ENCODE peak calls at places on chromosome 18, in eight cellular contexts. H is OCI-LY7, P is keratinocyte, S is body of pancreas, M is neuronal stem cell, F is upper lobe of right lung, V is gastrocnemius medialis, U is left lung. E is an unnamed sample. For H3K4me1 and H3K9me3, the result is how much of the 10 kb centered on the place peaks cover.

GRCh38 chr18:37395138-37395537 is 170.5 kb downstream of the CELF4 start:
- DNase-seq in H (no peak), P (no peak), S (no peak), M (no peak), F (no peak), V (no peak), U (no peak), E (no peak)

GRCh38 chr18:72727776-72728175 is 140.0 kb downstream of the NETO1 start:
- DNase-seq in H (no peak), P (no peak), S (no peak), M (no peak), F (no peak), V (no peak), U (no peak), E (no peak)

GRCh38 chr18:944440-944839 is 39.8 kb downstream of the ADCYAP1 start:
- DNase-seq in H (no peak), P (no peak), S (no peak), M (no peak), F (no peak), V (no peak), U (no peak), E (no peak)

GRCh38 chr18:21897811-21898210 is 157.2 kb downstream of the MIB1 start:
- DNase-seq in H (peak), P (peak), S (peak), M (peak), F (no peak), V (no peak), U (no peak), E (peak)

GRCh38 chr18:56517761-56518160 is 120.6 kb downstream of the TXNL1 start:
- DNase-seq in H (no peak), P (no peak), S (no peak), M (no peak), F (no peak), V (no peak), U (no peak), E (no peak)

GRCh38 chr18:62407660-62408059 is 82.5 kb downstream of the TNFRSF11A start:
- DNase-seq in H (no peak), P (no peak), S (no peak), M (no peak), F (no peak), V (no peak), U (no peak), E (no peak)

GRCh38 chr18:61173579-61173978 is 159.7 kb upstream of the CDH20 start:
- DNase-seq in H (no peak), P (no peak), S (no peak), M (no peak), F (no peak), V (no peak), U (no peak), E (no peak)

GRCh38 chr18:69795785-69796184 is 151.9 kb downstream of the CD226 start:
- DNase-seq in H (no peak), P (no peak), S (no peak), M (peak), F (no peak), V (no peak), U (no peak), E (no peak)

GRCh38 chr18:22045221-22045918 is 124.0 kb upstream of the GATA6 start:
- DNase-seq in H (no peak), P (no peak), S (peak), M (no peak), F (no peak), V (no peak), U (no peak), E (peak)

GRCh38 chr18:58847383-58848071 is 17.1 kb upstream of the ZNF532 start:
- DNase-seq in H (no peak), P (no peak), S (peak), M (peak), F (no peak), V (no peak), U (no peak), E (no peak)

GRCh38 chr18:62183578-62184195 is 3.2 kb downstream of the PIGN start:
- DNase-seq in H (peak), P (no peak), S (peak), M (peak), F (no peak), V (no peak), U (no peak), E (peak)

GRCh38 chr18:58362829-58363231 is 266.1 kb downstream of the ALPK2 start:
- DNase-seq in H (no peak), P (no peak), S (no peak), M (no peak), F (no peak), V (no peak), U (no peak), E (no peak)

GRCh38 chr18:59540819-59541218 is 156.4 kb downstream of the CCBE1 start:
- DNase-seq in H (no peak), P (no peak), S (no peak), M (no peak), F (no peak), V (no peak), U (no peak), E (no peak)

GRCh38 chr18:45677408-45677807 is 46.6 kb upstream of the SLC14A1 start:
- DNase-seq in H (no peak), P (no peak), S (no peak), M (no peak), F (no peak), V (no peak), U (no peak), E (no peak)

GRCh38 chr18:24212939-24213338 is 74.1 kb downstream of the CABYR start:
- DNase-seq in H (no peak), P (peak), S (no peak), M (no peak), F (no peak), V (peak), U (no peak), E (no peak)

GRCh38 chr18:48896875-48897511 is 53.8 kb downstream of the SMAD7 start:
- DNase-seq in H (peak), P (no peak), S (no peak), M (no peak), F (peak), V (peak), U (peak), E (peak)

GRCh38 chr18:49899647-49900330 is 86.5 kb upstream of the ACAA2 start:
- DNase-seq in H (no peak), P (no peak), S (peak), M (no peak), F (no peak), V (no peak), U (no peak), E (no peak)

GRCh38 chr18:24843123-24843522 is 382.7 kb downstream of the HRH4 start:
- DNase-seq in H (no peak), P (no peak), S (no peak), M (no peak), F (no peak), V (no peak), U (no peak), E (no peak)

GRCh38 chr18:23498877-23499570 is 4.3 kb upstream of the RMC1 start:
- DNase-seq in H (peak), P (no peak), S (peak), M (no peak), F (peak), V (peak), U (no peak), E (peak)

GRCh38 chr18:63590368-63590767 is 3.2 kb downstream of the SERPINB13 start:
- DNase-seq in H (no peak), P (no peak), S (no peak), M (no peak), F (peak), V (no peak), U (no peak), E (no peak)

GRCh38 chr18:21181763-21182162 is 60.3 kb upstream of the GREB1L start:
- DNase-seq in H (no peak), P (no peak), S (no peak), M (no peak), F (no peak), V (no peak), U (no peak), E (no peak)

GRCh38 chr18:30889582-30890301 is 152.8 kb downstream of the DSC3 start:
- DNase-seq in H (peak), P (no peak), S (no peak), M (peak), F (no peak), V (no peak), U (no peak), E (no peak)

DNA sequence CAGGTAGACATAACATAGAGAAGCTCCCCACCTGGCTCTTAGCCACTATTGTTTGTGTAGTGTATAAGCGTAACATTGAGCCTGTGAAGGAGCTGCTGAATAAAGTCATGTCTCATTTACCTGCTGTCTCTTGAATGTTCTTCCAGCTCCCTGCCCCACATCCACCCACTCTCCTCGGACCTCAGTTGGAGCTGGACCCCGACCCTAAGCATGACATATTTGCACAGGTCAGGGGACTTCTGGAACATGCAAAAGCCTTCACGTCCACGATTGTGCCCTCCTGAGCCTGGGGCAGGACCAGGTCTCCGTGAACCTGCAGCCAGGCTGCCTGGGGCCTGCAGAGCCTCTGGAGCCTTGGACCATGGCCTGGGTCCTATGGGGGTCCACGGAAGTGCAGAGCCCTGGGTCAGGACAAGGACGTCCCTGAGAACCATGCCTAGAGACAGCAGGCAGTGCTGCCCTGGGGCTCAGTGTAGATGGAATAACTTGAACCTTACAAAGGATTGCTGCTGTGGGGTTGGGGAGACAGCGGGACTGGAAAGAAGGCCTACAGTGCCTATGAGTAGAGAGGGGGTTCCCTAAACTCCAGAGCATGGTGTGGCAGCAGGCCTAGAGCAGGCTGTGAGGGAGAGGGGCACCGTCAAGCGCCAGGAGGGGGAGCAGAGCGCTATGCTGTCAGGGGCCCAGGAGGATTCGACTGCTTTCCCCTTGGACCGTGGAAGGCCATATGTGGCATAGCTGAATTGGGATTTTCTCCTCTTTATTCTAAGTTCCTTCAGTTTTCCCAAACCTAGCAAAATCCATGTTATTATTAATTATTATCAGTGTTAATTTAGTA is 99.9 kb upstream of the ZNF236 start:
- DNase-seq in H (no peak), P (no peak), S (no peak), M (no peak), F (no peak), V (no peak), U (no peak), E (no peak)
- H3K4me1 ChIP-seq in H (under half), P (under half), S (under half), M (under half), F (under half), V (under half), U (under half), E (under half)

DNA sequence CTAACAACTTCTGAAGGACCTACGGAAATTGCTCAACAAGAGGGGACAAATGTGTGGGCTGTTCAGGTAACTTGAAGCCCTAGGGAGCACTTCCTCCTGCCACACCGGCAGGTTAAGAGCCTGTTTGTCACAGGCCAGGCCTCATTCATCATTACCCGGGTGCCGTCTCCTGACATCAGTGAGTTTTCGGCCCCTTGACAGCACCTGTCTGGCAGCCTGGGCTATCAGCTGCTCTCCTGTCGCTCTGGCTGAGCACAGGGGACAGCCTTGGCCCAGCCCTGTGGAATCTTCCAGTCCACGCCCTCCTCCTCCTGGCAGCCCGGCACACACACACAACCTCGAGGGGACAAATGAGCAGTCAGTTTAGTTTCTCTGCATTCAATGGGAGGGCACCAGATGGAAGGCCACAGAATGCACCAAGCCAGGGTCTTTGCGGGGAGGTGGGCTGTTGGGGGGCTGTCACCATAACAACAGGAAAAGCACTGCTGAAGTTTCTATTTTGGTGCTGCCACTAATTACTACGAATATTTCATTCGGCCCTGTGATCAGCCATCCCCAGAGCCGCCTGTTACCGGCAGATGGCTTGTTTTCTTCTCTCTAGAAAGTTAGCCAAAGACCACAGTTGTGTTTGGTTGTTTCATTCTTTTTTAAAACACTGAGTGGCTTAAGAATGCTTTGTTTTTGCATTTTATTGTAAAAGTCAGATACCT is 190.0 kb upstream of the NDUFV2 start:
- DNase-seq in H (peak), P (no peak), S (no peak), M (peak), F (peak), V (no peak), U (peak), E (peak)
- H3K9me3 ChIP-seq in H (half or more), P (under half), S (under half), M (under half), F (under half), V (under half), U (under half), E (under half)

GRCh38 chr18:26547302-26548143 is 830 bp downstream of the KCTD1 start:
- DNase-seq in H (peak), P (no peak), S (peak), M (peak), F (peak), V (no peak), U (peak), E (no peak)

GRCh38 chr18:26551217-26551708 is 2.9 kb upstream of the KCTD1 start:
- DNase-seq in H (no peak), P (no peak), S (no peak), M (no peak), F (no peak), V (no peak), U (no peak), E (no peak)

GRCh38 chr18:26549486-26550435 is 1.4 kb upstream of the KCTD1 start:
- DNase-seq in H (peak), P (no peak), S (peak), M (peak), F (peak), V (peak), U (peak), E (peak)

GRCh38 chr18:26548144-26549102 is at the start of gene KCTD1:
- DNase-seq in H (peak), P (no peak), S (peak), M (peak), F (peak), V (peak), U (peak), E (peak)

GRCh38 chr18:26549103-26549485 is 741 bp upstream of the KCTD1 start:
- DNase-seq in H (peak), P (no peak), S (peak), M (peak), F (peak), V (no peak), U (peak), E (peak)
- H3K4me1 ChIP-seq in H (under half), P (under half), S (under half), M (under half), F (under half), V (under half), U (under half), E (under half)

DNA sequence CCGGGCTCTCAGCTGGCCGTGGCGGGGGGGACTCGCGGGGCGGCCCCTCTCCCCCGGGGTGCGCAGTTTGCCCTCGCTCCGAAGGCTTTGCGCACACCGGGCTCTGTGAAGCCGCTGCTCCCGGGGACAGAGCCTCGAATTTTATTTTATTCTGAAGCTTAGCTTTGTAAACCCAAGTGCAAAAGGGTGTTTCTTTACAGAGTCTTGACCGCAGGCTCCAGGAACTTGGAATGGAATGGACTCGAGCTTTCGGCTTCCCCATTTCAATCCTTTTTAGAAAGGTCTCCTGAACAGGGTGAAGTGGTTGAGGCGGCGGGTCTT is 2.0 kb downstream of the GALR1 start:
- DNase-seq in H (no peak), P (no peak), S (no peak), M (peak), F (no peak), V (no peak), U (no peak), E (no peak)
- H3K9me3 ChIP-seq in H (under half), P (under half), S (under half), M (under half), F (under half), V (under half), U (under half), E (under half)

DNA sequence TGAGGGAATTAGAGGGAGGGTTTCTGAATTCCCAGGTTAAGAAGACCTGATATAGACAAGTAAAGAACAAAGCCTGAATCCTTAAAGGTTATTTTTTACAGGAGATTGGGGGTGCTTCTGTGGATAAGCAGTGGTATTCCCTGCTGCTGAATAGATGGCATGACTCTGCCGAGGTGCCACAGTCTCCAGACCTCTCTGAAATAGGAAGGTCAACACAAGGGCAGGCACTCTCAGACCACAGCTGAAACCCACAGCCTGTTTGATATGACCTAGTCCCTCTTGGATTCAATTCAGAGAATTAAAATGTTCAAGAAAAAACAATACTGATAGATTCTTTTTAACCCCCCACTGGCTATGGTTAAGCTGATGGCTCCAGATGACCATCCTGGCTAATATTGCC is 259.3 kb downstream of the PTGR3 start:
- DNase-seq in H (no peak), P (no peak), S (no peak), M (no peak), F (no peak), V (no peak), U (no peak), E (no peak)
- H3K4me1 ChIP-seq in H (under half), P (under half), S (under half), M (under half), F (under half), V (under half), U (under half), E (under half)

DNA sequence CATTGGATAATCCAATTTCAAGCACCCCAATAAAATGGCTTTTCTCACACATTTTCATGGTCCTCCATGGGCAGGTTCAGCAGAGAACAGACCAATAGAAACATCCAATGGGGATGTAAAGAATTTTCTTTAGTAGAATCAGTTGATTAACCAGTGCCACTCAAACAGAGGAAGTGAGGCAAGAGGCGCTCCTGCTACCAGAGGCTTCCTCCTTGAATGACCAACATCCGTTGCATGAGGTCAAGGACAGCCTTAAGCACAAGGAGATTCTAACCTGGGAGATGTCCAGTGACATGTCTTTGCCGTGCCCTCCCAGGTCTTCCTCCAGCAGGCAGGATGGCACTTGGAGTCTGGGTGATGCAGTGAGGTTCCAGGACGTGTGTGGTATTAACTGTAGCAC is 146.6 kb downstream of the PIEZO2 start:
- DNase-seq in H (no peak), P (no peak), S (no peak), M (no peak), F (no peak), V (no peak), U (no peak), E (no peak)
- H3K9me3 ChIP-seq in H (under half), P (under half), S (under half), M (under half), F (under half), V (under half), U (under half), E (under half)

DNA sequence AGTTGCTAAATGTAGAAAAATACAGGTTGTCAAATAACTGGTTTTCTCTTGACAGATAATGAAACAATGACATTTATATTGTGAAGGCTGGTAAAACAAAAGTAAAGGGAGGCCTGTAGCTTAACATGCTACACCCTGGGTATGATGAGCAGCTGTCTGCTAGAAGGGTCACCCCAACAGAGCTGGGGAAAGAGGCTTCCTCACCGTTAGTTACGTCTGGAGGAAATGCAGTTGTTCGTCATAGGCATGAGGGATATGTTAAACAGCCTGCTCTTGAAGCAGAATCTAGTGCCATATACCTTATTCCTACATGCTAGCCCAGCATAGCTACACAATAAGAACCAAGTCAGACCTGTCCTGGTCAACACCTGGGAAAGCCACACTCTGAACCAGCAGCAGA is 49.9 kb downstream of the LPIN2 start:
- DNase-seq in H (peak), P (no peak), S (no peak), M (no peak), F (no peak), V (no peak), U (no peak), E (no peak)
- H3K4me1 ChIP-seq in H (half or more), P (under half), S (under half), M (under half), F (half or more), V (under half), U (half or more), E (under half)